ENCODE peak calls at places on chromosome 17, in four cellular contexts. One of them, this sample, is unnamed.

GRCh38 chr17:57834146-57834741 is 15.6 kb downstream of the MRPS23 start:
- DNase-seq in HCT116: no peak
- DNase-seq in K562: no peak
- DNase-seq in HepG2: no peak
- DNase-seq in this sample: peak

GRCh38 chr17:62652251-62653001 is 25.0 kb downstream of the MRC2 start:
- DNase-seq in HCT116: no peak
- DNase-seq in K562: no peak
- DNase-seq in HepG2: no peak
- DNase-seq in this sample: peak

GRCh38 chr17:41500131-41500911 is 5.1 kb downstream of the KRT13 start:
- DNase-seq in HCT116: peak
- DNase-seq in K562: peak
- DNase-seq in HepG2: no peak
- DNase-seq in this sample: no peak

GRCh38 chr17:50056217-50056960 is 479 bp downstream of the ITGA3 start:
- DNase-seq in HCT116: no peak
- DNase-seq in K562: peak
- DNase-seq in HepG2: peak
- DNase-seq in this sample: peak

GRCh38 chr17:55458977-55459376 is 37.3 kb upstream of the MMD start:
- DNase-seq in HCT116: peak
- DNase-seq in K562: no peak
- DNase-seq in HepG2: no peak
- DNase-seq in this sample: no peak

GRCh38 chr17:6686026-6686425 is 27.1 kb downstream of the SLC13A5 start:
- DNase-seq in HCT116: no peak
- DNase-seq in K562: no peak
- DNase-seq in HepG2: no peak
- DNase-seq in this sample: no peak

GRCh38 chr17:55294042-55294751 is 29.4 kb downstream of the HLF start:
- DNase-seq in HCT116: no peak
- DNase-seq in K562: no peak
- DNase-seq in HepG2: no peak
- DNase-seq in this sample: no peak

GRCh38 chr17:80859004-80859941 is 132.4 kb upstream of the CHMP6 start:
- DNase-seq in HCT116: no peak
- DNase-seq in K562: no peak
- DNase-seq in HepG2: no peak
- DNase-seq in this sample: peak

GRCh38 chr17:63270610-63271009 is 175.5 kb downstream of the CYB561 start:
- DNase-seq in HCT116: no peak
- DNase-seq in K562: no peak
- DNase-seq in HepG2: no peak
- DNase-seq in this sample: no peak

GRCh38 chr17:46727572-46728348 is 90.7 kb downstream of the WNT3 start:
- DNase-seq in HCT116: no peak
- DNase-seq in K562: no peak
- DNase-seq in HepG2: no peak
- DNase-seq in this sample: no peak

GRCh38 chr17:15351487-15351840 is 10.1 kb upstream of the TEKT3 start:
- DNase-seq in HCT116: no peak
- DNase-seq in K562: no peak
- DNase-seq in HepG2: no peak
- DNase-seq in this sample: no peak

GRCh38 chr17:45387739-45388138 is 44.9 kb downstream of the ARHGAP27 start:
- DNase-seq in HCT116: no peak
- DNase-seq in K562: no peak
- DNase-seq in HepG2: no peak
- DNase-seq in this sample: no peak

GRCh38 chr17:82518826-82519810 is at the start of gene FOXK2:
- DNase-seq in HCT116: peak
- DNase-seq in K562: peak
- DNase-seq in HepG2: peak
- DNase-seq in this sample: peak

GRCh38 chr17:227581-228222 is 46.3 kb upstream of the DOC2B start:
- DNase-seq in HCT116: no peak
- DNase-seq in K562: no peak
- DNase-seq in HepG2: no peak
- DNase-seq in this sample: no peak

GRCh38 chr17:21294321-21295035 is 10.0 kb downstream of the MAP2K3 start:
- DNase-seq in HCT116: no peak
- DNase-seq in K562: no peak
- DNase-seq in HepG2: no peak
- DNase-seq in this sample: peak

GRCh38 chr17:38970804-38971203 is 3.6 kb upstream of the FBXO47 start:
- DNase-seq in HCT116: no peak
- DNase-seq in K562: no peak
- DNase-seq in HepG2: no peak
- DNase-seq in this sample: no peak

GRCh38 chr17:9367186-9367585 is 208.4 kb downstream of the STX8 start:
- DNase-seq in HCT116: no peak
- DNase-seq in K562: no peak
- DNase-seq in HepG2: no peak
- DNase-seq in this sample: no peak

GRCh38 chr17:75846701-75847594 is 2.7 kb upstream of the UNC13D start:
- DNase-seq in HCT116: no peak
- DNase-seq in K562: peak
- DNase-seq in HepG2: peak
- DNase-seq in this sample: no peak

GRCh38 chr17:5708344-5708743 is 124.0 kb upstream of the NLRP1 start:
- DNase-seq in HCT116: no peak
- DNase-seq in K562: no peak
- DNase-seq in HepG2: no peak
- DNase-seq in this sample: no peak

GRCh38 chr17:32634167-32634566 is 147.4 kb downstream of the CDK5R1 start:
- DNase-seq in HCT116: no peak
- DNase-seq in K562: no peak
- DNase-seq in HepG2: no peak
- DNase-seq in this sample: no peak

GRCh38 chr17:41678907-41679739 is 9.6 kb upstream of the EIF1 start:
- DNase-seq in HCT116: no peak
- DNase-seq in K562: peak
- DNase-seq in HepG2: no peak
- DNase-seq in this sample: no peak

GRCh38 chr17:35117984-35118383 is 1.7 kb downstream of the RAD51D start:
- DNase-seq in HCT116: no peak
- DNase-seq in K562: no peak
- DNase-seq in HepG2: peak
- DNase-seq in this sample: no peak

GRCh38 chr17:55845385-55845784 is 94.5 kb downstream of the PCTP start:
- DNase-seq in HCT116: no peak
- DNase-seq in K562: no peak
- DNase-seq in HepG2: no peak
- DNase-seq in this sample: peak

GRCh38 chr17:80959330-80960036 is 32.2 kb upstream of the CHMP6 start:
- DNase-seq in HCT116: no peak
- DNase-seq in K562: no peak
- DNase-seq in HepG2: no peak
- DNase-seq in this sample: peak

GRCh38 chr17:36879027-36879426 is 58.2 kb upstream of the LHX1 start:
- DNase-seq in HCT116: no peak
- DNase-seq in K562: peak
- DNase-seq in HepG2: no peak
- DNase-seq in this sample: no peak

GRCh38 chr17:16649585-16649984 is 4.1 kb downstream of the ZNF624 start:
- DNase-seq in HCT116: no peak
- DNase-seq in K562: no peak
- DNase-seq in HepG2: no peak
- DNase-seq in this sample: no peak
- TF ChIP-seq ELF1 in HCT116: no peak
- TF ChIP-seq ELF1 in K562: no peak
- TF ChIP-seq ELF1 in HepG2: no peak
- TF ChIP-seq ELF1 in this sample: no peak

GRCh38 chr17:28807925-28808641 is 34.5 kb downstream of the FAM222B start:
- DNase-seq in HCT116: peak
- DNase-seq in K562: no peak
- DNase-seq in HepG2: peak
- DNase-seq in this sample: no peak

GRCh38 chr17:28812980-28813377 is 29.6 kb downstream of the FAM222B start:
- DNase-seq in HCT116: no peak
- DNase-seq in K562: no peak
- DNase-seq in HepG2: no peak
- DNase-seq in this sample: peak

GRCh38 chr17:28812136-28812979 is 30.2 kb downstream of the FAM222B start:
- DNase-seq in HCT116: peak
- DNase-seq in K562: peak
- DNase-seq in HepG2: peak
- DNase-seq in this sample: peak

GRCh38 chr17:28810437-28810836 is 32.2 kb downstream of the FAM222B start:
- DNase-seq in HCT116: no peak
- DNase-seq in K562: no peak
- DNase-seq in HepG2: no peak
- DNase-seq in this sample: no peak

DNA sequence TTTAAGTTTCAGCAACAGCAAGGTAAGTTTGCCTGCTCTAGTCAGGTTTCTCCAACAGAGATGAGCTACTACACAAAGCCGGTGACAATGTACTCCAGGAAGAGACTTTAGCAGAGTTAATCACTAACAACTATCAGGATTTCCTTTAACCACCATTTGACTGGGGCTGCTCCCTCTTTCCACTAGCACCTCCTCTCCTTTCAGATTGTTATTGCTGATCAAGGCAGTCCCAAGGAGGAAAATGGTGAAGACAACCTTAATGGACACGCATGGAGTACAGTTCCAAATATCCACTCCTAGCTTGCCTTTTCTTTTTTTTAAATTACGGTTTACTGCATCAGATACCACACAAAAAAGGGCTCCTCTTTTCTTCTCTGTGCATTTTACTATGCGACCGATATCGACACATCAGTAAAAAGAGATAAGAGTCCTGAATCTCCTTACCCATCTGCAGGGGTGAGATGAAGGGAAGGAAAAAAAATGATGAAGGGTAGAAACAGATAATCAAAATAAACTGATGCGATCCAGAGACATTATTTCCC is 30.9 kb downstream of the FAM222B start:
- DNase-seq in HCT116: peak
- DNase-seq in K562: peak
- DNase-seq in HepG2: peak
- DNase-seq in this sample: peak
- TF ChIP-seq ELF1 in HCT116: no peak
- TF ChIP-seq ELF1 in K562: peak
- TF ChIP-seq ELF1 in HepG2: no peak
- TF ChIP-seq ELF1 in this sample: no peak

DNA sequence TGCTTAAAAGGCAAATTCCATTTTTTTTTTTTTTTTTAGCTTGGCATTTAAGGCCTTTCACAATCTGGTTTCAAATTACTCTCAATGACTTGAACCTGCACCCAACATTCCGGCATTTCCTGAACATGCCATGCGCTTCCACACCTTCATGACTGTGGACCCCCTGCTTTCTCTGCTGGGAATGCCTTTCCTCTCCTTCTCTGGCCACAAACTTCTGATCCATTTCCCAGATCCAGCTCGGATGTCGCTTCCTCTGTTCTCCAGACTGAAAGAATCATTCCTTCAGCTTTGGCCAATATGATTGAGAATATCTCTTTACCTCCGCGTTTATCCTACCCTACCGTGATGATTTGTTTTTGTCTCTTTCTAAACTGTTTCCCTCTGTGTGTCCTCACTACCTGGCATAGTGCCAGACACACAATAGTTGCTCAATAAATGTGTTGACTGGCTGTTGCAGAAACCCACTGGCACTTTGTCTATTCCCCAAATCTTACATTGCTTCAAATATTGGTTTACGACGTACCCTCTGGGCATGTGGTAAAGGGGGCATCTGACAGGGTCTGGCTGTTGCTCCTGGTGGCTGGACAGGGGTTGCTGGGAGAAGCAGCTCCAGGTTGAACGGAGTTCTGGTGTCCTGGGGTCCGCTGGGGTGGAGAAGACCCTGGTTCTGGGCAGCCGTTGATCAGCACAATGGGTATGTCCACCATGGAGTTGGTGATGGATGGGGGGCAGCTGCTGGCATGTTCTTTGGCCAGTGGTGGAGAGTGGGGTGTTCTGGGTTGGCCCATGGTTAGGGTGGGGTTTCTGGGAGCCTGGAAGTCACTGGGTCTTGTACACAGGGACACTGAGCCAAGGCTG is 14.7 kb downstream of the TNS4 start:
- DNase-seq in HCT116: peak
- DNase-seq in K562: no peak
- DNase-seq in HepG2: no peak
- DNase-seq in this sample: no peak
- TF ChIP-seq ELF1 in HCT116: no peak
- TF ChIP-seq ELF1 in K562: no peak
- TF ChIP-seq ELF1 in HepG2: no peak
- TF ChIP-seq ELF1 in this sample: no peak

DNA sequence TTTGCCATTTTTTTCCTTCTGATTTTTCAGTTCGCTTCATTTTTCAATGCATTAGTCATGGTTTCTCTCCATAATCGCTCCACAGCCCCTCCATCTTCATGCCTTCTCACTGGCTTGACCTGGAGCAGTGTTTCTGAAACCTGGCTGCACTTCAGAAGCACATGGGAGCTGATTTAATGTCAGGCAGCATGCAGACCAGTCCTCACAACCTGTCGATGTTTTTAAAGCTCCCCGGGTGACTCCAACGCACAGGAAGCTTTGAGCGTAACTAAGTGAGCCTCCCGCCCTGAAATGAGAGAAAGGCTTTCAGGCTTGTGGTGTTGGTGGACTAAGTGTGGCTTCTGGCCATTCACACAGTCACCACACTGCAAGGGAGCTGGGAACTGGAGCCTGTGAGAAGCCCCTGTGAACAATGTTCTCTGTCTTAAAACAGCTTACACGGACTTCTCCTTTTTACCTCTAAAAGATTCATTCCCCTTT is 16.8 kb upstream of the DRG2 start:
- DNase-seq in HCT116: no peak
- DNase-seq in K562: peak
- DNase-seq in HepG2: no peak
- DNase-seq in this sample: no peak
- TF ChIP-seq ELF1 in HCT116: no peak
- TF ChIP-seq ELF1 in K562: no peak
- TF ChIP-seq ELF1 in HepG2: no peak
- TF ChIP-seq ELF1 in this sample: no peak

GRCh38 chr17:71902931-71903506 is 217.8 kb upstream of the SOX9 start:
- DNase-seq in HCT116: no peak
- DNase-seq in K562: no peak
- DNase-seq in HepG2: no peak
- DNase-seq in this sample: no peak
- TF ChIP-seq ELF1 in HCT116: no peak
- TF ChIP-seq ELF1 in K562: no peak
- TF ChIP-seq ELF1 in HepG2: no peak
- TF ChIP-seq ELF1 in this sample: no peak